ENCODE peak calls at places on chromosomes 1 and 21, in six cellular contexts. K is sigmoid colon; M is CD4-positive, CD25-positive, alpha-beta regulatory T cell; U is pancreas; N is AG04450; F is heart left ventricle. J is an unnamed sample.

GRCh38 chr1:53325326-53326087 is 2.4 kb downstream of the LRP8 start:
- DNase-seq in U (no peak), M (peak; percentile 12), N (no peak), K (no peak), F (no peak), J (no peak)

GRCh38 chr1:5620997-5621396 is 371.2 kb downstream of the NPHP4 start:
- DNase-seq in N (no peak), F (no peak), M (no peak), K (no peak), U (no peak), J (no peak)

GRCh38 chr1:921011-921837 is 2.5 kb upstream of the SAMD11 start:
- DNase-seq in U (peak; percentile 83), N (peak; percentile 36), K (no peak), F (peak; percentile 73), M (peak; percentile 35), J (no peak)

GRCh38 chr1:181817091-181817490 is 244.4 kb downstream of the ZNF648 start:
- DNase-seq in K (no peak), U (no peak), F (no peak), N (no peak), M (no peak), J (no peak)

GRCh38 chr1:59541891-59542290 is 245.0 kb downstream of the FGGY start:
- DNase-seq in F (no peak), N (no peak), K (no peak), U (no peak), M (no peak), J (no peak)

GRCh38 chr1:236316437-236316836 is 34.7 kb upstream of the ERO1B start:
- DNase-seq in U (no peak), F (no peak), M (no peak), N (no peak), K (no peak), J (no peak)

GRCh38 chr1:224736619-224737352 is 120.7 kb downstream of the CNIH3 start:
- DNase-seq in M (no peak), K (peak; percentile 68), F (peak; percentile 63), N (no peak), U (no peak), J (no peak)

GRCh38 chr1:75053207-75053606 is 81.0 kb upstream of the LHX8 start:
- DNase-seq in M (no peak), U (no peak), F (no peak), N (no peak), K (no peak), J (no peak)

GRCh38 chr1:206658264-206658980 is 23.1 kb downstream of the DYRK3 start:
- DNase-seq in K (no peak), U (no peak), F (peak; percentile 64), N (no peak), M (peak; percentile 47), J (peak; percentile 88)

GRCh38 chr1:186511761-186512637 is 51.1 kb upstream of the PDC start:
- DNase-seq in F (no peak), M (peak; percentile 51), U (no peak), N (no peak), K (no peak), J (no peak)

GRCh38 chr1:246365708-246366107 is 141.4 kb downstream of the SMYD3 start:
- DNase-seq in K (no peak), N (no peak), U (no peak), F (no peak), M (no peak), J (no peak)

GRCh38 chr21:35652872-35653271 is 407.5 kb downstream of the SETD4 start:
- DNase-seq in K (no peak), U (no peak), F (no peak), M (no peak), N (no peak), J (no peak)

GRCh38 chr1:8925406-8925805 is 20.3 kb upstream of the CA6 start:
- DNase-seq in K (no peak), M (peak; percentile 19), U (no peak), N (no peak), F (no peak), J (no peak)

GRCh38 chr1:6497215-6497866 is 5.9 kb upstream of the PLEKHG5 start:
- DNase-seq in U (peak; percentile 79), F (peak; percentile 68), K (no peak), N (no peak), M (peak; percentile 49), J (peak; percentile 89)

GRCh38 chr1:175536369-175536768 is 207.0 kb downstream of the TNR start:
- DNase-seq in M (no peak), N (no peak), K (no peak), F (no peak), U (no peak), J (no peak)

GRCh38 chr1:33867684-33868083 is 3.8 kb downstream of the HMGB4 start:
- DNase-seq in F (no peak), M (no peak), U (no peak), N (no peak), K (no peak), J (no peak)

GRCh38 chr21:46096997-46097825 is 701 bp upstream of the COL6A2 start:
- DNase-seq in N (no peak), K (peak; percentile 76), M (no peak), U (peak; percentile 56), F (peak; percentile 33), J (peak; percentile 75)

GRCh38 chr1:13893456-13893855 is 193.5 kb downstream of the PRDM2 start:
- DNase-seq in N (no peak), F (no peak), K (no peak), M (no peak), U (no peak), J (no peak)

GRCh38 chr1:206905295-206906164 is 8.3 kb downstream of the IL24 start:
- DNase-seq in M (no peak), K (no peak), F (no peak), N (peak; percentile 77), U (no peak), J (no peak)

GRCh38 chr1:43309626-43310025 is 8.8 kb downstream of the TIE1 start:
- DNase-seq in U (peak; percentile 30), K (peak; percentile 35), M (no peak), N (no peak), F (no peak), J (peak; percentile 13)

GRCh38 chr1:39892611-39893595 is 8.8 kb downstream of the MYCL start:
- DNase-seq in K (peak; percentile 1), U (no peak), M (peak; percentile 67), N (peak; percentile 48), F (no peak), J (peak; percentile 37)

GRCh38 chr1:208939545-208940085 is 643.9 kb upstream of the CAMK1G start:
- DNase-seq in F (no peak), M (no peak), N (no peak), K (no peak), U (no peak), J (no peak)

GRCh38 chr1:42682739-42683529 is 716 bp downstream of the YBX1 start:
- DNase-seq in N (peak; percentile 36), K (peak; percentile 88), M (peak; percentile 87), F (peak; percentile 83), U (peak; percentile 82), J (peak; percentile 95)

GRCh38 chr1:59179673-59180072 is 117.2 kb upstream of the FGGY start:
- DNase-seq in N (no peak), K (no peak), M (no peak), F (no peak), U (no peak), J (no peak)

GRCh38 chr1:208803371-208803811 is 559.2 kb upstream of the PLXNA2 start:
- DNase-seq in U (no peak), M (no peak), N (no peak), F (no peak), K (no peak), J (no peak)

GRCh38 chr1:32247452-32247851 is 430 bp downstream of the FAM167B start:
- DNase-seq in K (peak; percentile 65), N (no peak), U (peak; percentile 60), M (no peak), F (no peak), J (no peak)

GRCh38 chr1:9361630-9362256 is 69.0 kb downstream of the SPSB1 start:
- DNase-seq in F (no peak), M (no peak), N (no peak), K (no peak), U (no peak), J (no peak)

GRCh38 chr1:210264521-210265380 is 32.2 kb downstream of the SERTAD4 start:
- DNase-seq in N (no peak), M (no peak), K (no peak), U (no peak), F (no peak), J (no peak)

GRCh38 chr1:86441581-86441980 is 17.6 kb downstream of the CLCA2 start:
- DNase-seq in M (peak; percentile 4), N (no peak), K (no peak), U (no peak), F (no peak), J (no peak)

GRCh38 chr1:6962390-6962955 is 177.2 kb downstream of the CAMTA1 start:
- DNase-seq in U (no peak), K (peak; percentile 69), N (no peak), F (peak; percentile 76), M (peak; percentile 62), J (no peak)

GRCh38 chr1:227886993-227887696 is 60.6 kb downstream of the WNT9A start:
- DNase-seq in U (peak; percentile 58), K (peak; percentile 92), F (peak; percentile 72), N (peak; percentile 30), M (peak; percentile 55), J (peak; percentile 88)

GRCh38 chr1:41537257-41537656 is 52.8 kb upstream of the EDN2 start:
- DNase-seq in U (peak; percentile 47), F (peak; percentile 25), M (no peak), K (peak; percentile 29), N (no peak), J (no peak)

GRCh38 chr1:176643536-176643935 is 180.6 kb downstream of the PAPPA2 start:
- DNase-seq in F (no peak), N (no peak), M (no peak), K (no peak), U (no peak), J (no peak)

GRCh38 chr1:38000233-38000528 is 5.1 kb downstream of the FHL3 start:
- DNase-seq in M (no peak), U (no peak), K (no peak), F (no peak), N (no peak), J (no peak)
- H3K4me3 ChIP-seq in M (no peak overlapping the region), U (no peak overlapping the region), K (no peak overlapping the region), F (peak overlapping the region; percentile 13), N (peak overlapping the region; percentile 47), J (no peak overlapping the region)

DNA sequence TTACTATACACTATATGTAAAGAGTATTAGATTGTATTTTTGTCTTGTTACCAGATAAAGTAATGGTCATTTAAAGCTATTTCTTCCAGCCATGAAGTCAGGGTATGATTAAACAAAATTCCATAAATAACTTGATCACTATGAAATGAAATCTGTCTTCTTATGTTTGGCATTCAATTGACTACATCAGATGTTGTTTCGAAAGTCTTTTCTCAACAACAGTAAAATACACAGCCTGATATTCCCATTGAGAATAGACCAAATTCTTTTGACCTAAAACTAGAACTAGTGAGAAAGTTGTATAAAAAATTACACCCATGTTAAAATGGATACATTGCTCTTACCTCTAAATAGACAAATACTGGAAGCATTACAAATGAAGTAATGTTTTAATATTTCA is 134.6 kb upstream of the ADAMTS5 start:
- DNase-seq in M (no peak), U (no peak), K (no peak), N (no peak), F (no peak), J (no peak)
- H3K4me3 ChIP-seq in M (no peak overlapping the region), U (no peak overlapping the region), K (no peak overlapping the region), N (no peak overlapping the region), F (no peak overlapping the region), J (no peak overlapping the region)

GRCh38 chr1:77608893-77609292 is 73.6 kb downstream of the ZZZ3 start:
- DNase-seq in K (no peak), F (no peak), U (no peak), N (no peak), M (no peak), J (no peak)
- H3K4me3 ChIP-seq in K (no peak overlapping the region), F (no peak overlapping the region), U (no peak overlapping the region), N (no peak overlapping the region), M (no peak overlapping the region), J (no peak overlapping the region)

GRCh38 chr1:2278591-2279209 is 50.6 kb downstream of the SKI start:
- DNase-seq in N (no peak), M (no peak), K (no peak), F (no peak), U (no peak), J (no peak)
- H3K4me3 ChIP-seq in N (no peak overlapping the region), M (no peak overlapping the region), K (no peak overlapping the region), F (no peak overlapping the region), U (no peak overlapping the region), J (peak overlapping the region; percentile 4)

J was measured in upper lobe of left lung.